ENCODE peak calls at places on chromosome 12, in ten cellular contexts. One of them, this sample, is unnamed.
A peak's percentile ranks its signal among the peaks of the same experiment; 100 is the strongest.

GRCh38 chr12:116863275-116863767 is 17.9 kb downstream of the HRK start:
- DNase-seq in AG09309: no peak
- DNase-seq in GM12865: no peak
- DNase-seq in lower lobe of right lung: no peak
- DNase-seq in heart left ventricle: no peak
- DNase-seq in H9: peak; percentile 88
- DNase-seq in lung: no peak
- DNase-seq in LNCaP clone FGC: no peak
- DNase-seq in cardiac fibroblast: peak; percentile 61
- DNase-seq in heart right ventricle: no peak
- DNase-seq in this sample: no peak

GRCh38 chr12:128388461-128388921 is 121.5 kb downstream of the TMEM132C start:
- DNase-seq in AG09309: no peak
- DNase-seq in GM12865: no peak
- DNase-seq in H9: no peak
- DNase-seq in cardiac fibroblast: no peak
- DNase-seq in heart left ventricle: peak; percentile 16
- DNase-seq in lower lobe of right lung: no peak
- DNase-seq in LNCaP clone FGC: no peak
- DNase-seq in lung: no peak
- DNase-seq in heart right ventricle: peak; percentile 36
- DNase-seq in this sample: no peak

GRCh38 chr12:81468206-81468605 is 290.9 kb downstream of the PPFIA2 start:
- DNase-seq in GM12865: no peak
- DNase-seq in heart right ventricle: no peak
- DNase-seq in lung: no peak
- DNase-seq in AG09309: peak; percentile 1
- DNase-seq in cardiac fibroblast: peak; percentile 51
- DNase-seq in heart left ventricle: no peak
- DNase-seq in LNCaP clone FGC: no peak
- DNase-seq in H9: no peak
- DNase-seq in lower lobe of right lung: no peak
- DNase-seq in this sample: no peak

GRCh38 chr12:122935318-122935717 is 30.9 kb downstream of the ABCB9 start:
- DNase-seq in lower lobe of right lung: no peak
- DNase-seq in heart right ventricle: no peak
- DNase-seq in cardiac fibroblast: no peak
- DNase-seq in LNCaP clone FGC: no peak
- DNase-seq in AG09309: no peak
- DNase-seq in lung: no peak
- DNase-seq in heart left ventricle: no peak
- DNase-seq in H9: no peak
- DNase-seq in GM12865: no peak
- DNase-seq in this sample: no peak

GRCh38 chr12:24404086-24404815 is 454.8 kb upstream of the SOX5 start:
- DNase-seq in GM12865: no peak
- DNase-seq in H9: no peak
- DNase-seq in lung: no peak
- DNase-seq in cardiac fibroblast: peak; percentile 22
- DNase-seq in heart right ventricle: no peak
- DNase-seq in LNCaP clone FGC: no peak
- DNase-seq in heart left ventricle: no peak
- DNase-seq in lower lobe of right lung: no peak
- DNase-seq in AG09309: no peak
- DNase-seq in this sample: no peak

GRCh38 chr12:31228811-31229792 is 96.8 kb downstream of the SINHCAF start:
- DNase-seq in H9: no peak
- DNase-seq in lower lobe of right lung: peak; percentile 41
- DNase-seq in cardiac fibroblast: no peak
- DNase-seq in GM12865: no peak
- DNase-seq in lung: no peak
- DNase-seq in heart right ventricle: peak; percentile 35
- DNase-seq in LNCaP clone FGC: no peak
- DNase-seq in AG09309: no peak
- DNase-seq in heart left ventricle: peak; percentile 42
- DNase-seq in this sample: no peak

GRCh38 chr12:103771466-103771865 is 69.6 kb downstream of the NT5DC3 start:
- DNase-seq in LNCaP clone FGC: no peak
- DNase-seq in cardiac fibroblast: peak; percentile 45
- DNase-seq in GM12865: peak; percentile 6
- DNase-seq in lower lobe of right lung: no peak
- DNase-seq in AG09309: no peak
- DNase-seq in heart left ventricle: no peak
- DNase-seq in H9: peak; percentile 81
- DNase-seq in lung: peak; percentile 36
- DNase-seq in heart right ventricle: peak; percentile 18
- DNase-seq in this sample: peak; percentile 18

GRCh38 chr12:7934153-7934552 is 1.8 kb downstream of the SLC2A3 start:
- DNase-seq in LNCaP clone FGC: no peak
- DNase-seq in AG09309: no peak
- DNase-seq in heart right ventricle: no peak
- DNase-seq in cardiac fibroblast: peak; percentile 21
- DNase-seq in lung: no peak
- DNase-seq in GM12865: peak; percentile 15
- DNase-seq in heart left ventricle: no peak
- DNase-seq in H9: no peak
- DNase-seq in lower lobe of right lung: no peak
- DNase-seq in this sample: no peak

GRCh38 chr12:64825143-64826011 is 930 bp downstream of the TBC1D30 start:
- DNase-seq in GM12865: peak; percentile 34
- DNase-seq in heart left ventricle: no peak
- DNase-seq in lower lobe of right lung: no peak
- DNase-seq in heart right ventricle: no peak
- DNase-seq in LNCaP clone FGC: no peak
- DNase-seq in lung: no peak
- DNase-seq in H9: peak; percentile 46
- DNase-seq in cardiac fibroblast: no peak
- DNase-seq in AG09309: no peak
- DNase-seq in this sample: peak; percentile 34

GRCh38 chr12:29562167-29562776 is 64.8 kb upstream of the OVCH1 start:
- DNase-seq in GM12865: no peak
- DNase-seq in AG09309: peak; percentile 63
- DNase-seq in heart left ventricle: peak; percentile 61
- DNase-seq in lung: no peak
- DNase-seq in heart right ventricle: peak; percentile 75
- DNase-seq in cardiac fibroblast: peak; percentile 87
- DNase-seq in lower lobe of right lung: no peak
- DNase-seq in H9: no peak
- DNase-seq in LNCaP clone FGC: no peak
- DNase-seq in this sample: no peak

GRCh38 chr12:30794591-30795409 is 40.0 kb upstream of the CAPRIN2 start:
- DNase-seq in LNCaP clone FGC: no peak
- DNase-seq in GM12865: no peak
- DNase-seq in heart left ventricle: peak; percentile 29
- DNase-seq in heart right ventricle: no peak
- DNase-seq in cardiac fibroblast: peak; percentile 97
- DNase-seq in lung: no peak
- DNase-seq in lower lobe of right lung: no peak
- DNase-seq in AG09309: peak; percentile 71
- DNase-seq in H9: peak; percentile 90
- DNase-seq in this sample: no peak

DNA sequence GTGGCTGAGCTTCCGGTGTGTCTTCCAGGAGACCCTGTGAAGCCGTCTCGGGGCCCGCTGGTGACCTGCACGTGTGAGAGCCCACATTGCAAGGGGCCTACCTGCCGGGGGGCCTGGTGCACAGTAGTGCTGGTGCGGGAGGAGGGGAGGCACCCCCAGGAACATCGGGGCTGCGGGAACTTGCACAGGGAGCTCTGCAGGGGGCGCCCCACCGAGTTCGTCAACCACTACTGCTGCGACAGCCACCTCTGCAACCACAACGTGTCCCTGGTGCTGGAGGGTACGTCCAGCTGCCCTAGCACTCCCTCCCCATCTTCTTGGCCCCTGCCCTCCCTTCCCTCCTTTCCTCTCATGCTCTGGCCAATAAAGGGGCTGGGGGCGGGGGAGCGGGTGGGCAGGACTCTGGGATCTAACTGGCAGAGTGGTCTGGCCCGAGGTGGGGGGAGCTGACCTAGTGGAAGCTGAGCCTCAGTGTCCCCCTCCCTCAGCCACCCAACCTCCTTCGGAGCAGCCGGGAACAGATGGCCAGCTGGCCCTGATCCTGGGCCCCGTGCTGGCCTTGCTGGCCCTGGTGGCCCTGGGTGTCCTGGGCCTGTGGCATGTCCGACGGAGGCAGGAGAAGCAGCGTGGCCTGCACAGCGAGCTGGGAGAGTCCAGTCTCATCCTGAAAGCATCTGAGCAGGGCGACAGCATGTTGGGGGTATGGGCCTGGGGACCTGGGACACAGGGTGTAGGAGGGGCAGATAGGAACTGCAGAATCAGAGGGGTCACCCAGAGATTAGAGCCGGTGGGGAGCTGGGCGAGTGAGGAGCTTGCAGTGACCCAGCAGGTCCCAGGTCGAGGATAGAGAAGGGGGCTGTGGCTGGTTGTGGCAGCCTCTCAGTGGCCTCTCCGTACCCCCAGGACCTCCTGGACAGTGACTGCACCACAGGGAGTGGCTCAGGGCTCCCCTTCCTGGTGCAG is 6.0 kb downstream of the ACVRL1 start:
- DNase-seq in heart right ventricle: no peak
- DNase-seq in lower lobe of right lung: no peak
- DNase-seq in AG09309: no peak
- DNase-seq in cardiac fibroblast: no peak
- DNase-seq in heart left ventricle: no peak
- DNase-seq in GM12865: no peak
- DNase-seq in H9: peak; percentile 74
- DNase-seq in LNCaP clone FGC: no peak
- DNase-seq in lung: no peak
- DNase-seq in this sample: no peak
- TF ChIP-seq CTCF in heart right ventricle: no peak
- TF ChIP-seq CTCF in lower lobe of right lung: peak; percentile 35
- TF ChIP-seq CTCF in AG09309: no peak
- TF ChIP-seq CTCF in cardiac fibroblast: no peak
- TF ChIP-seq CTCF in heart left ventricle: no peak
- TF ChIP-seq CTCF in GM12865: peak; percentile 7
- TF ChIP-seq CTCF in H9: peak; percentile 63
- TF ChIP-seq CTCF in LNCaP clone FGC: no peak
- TF ChIP-seq CTCF in lung: no peak
- TF ChIP-seq CTCF in this sample: no peak

GRCh38 chr12:88707800-88708199 is 127.5 kb upstream of the KITLG start:
- DNase-seq in LNCaP clone FGC: no peak
- DNase-seq in heart left ventricle: no peak
- DNase-seq in AG09309: no peak
- DNase-seq in GM12865: no peak
- DNase-seq in lung: no peak
- DNase-seq in lower lobe of right lung: no peak
- DNase-seq in H9: no peak
- DNase-seq in cardiac fibroblast: no peak
- DNase-seq in heart right ventricle: no peak
- DNase-seq in this sample: no peak

GRCh38 chr12:88703790-88704189 is 123.5 kb upstream of the KITLG start:
- DNase-seq in heart left ventricle: no peak
- DNase-seq in GM12865: no peak
- DNase-seq in lung: no peak
- DNase-seq in H9: no peak
- DNase-seq in LNCaP clone FGC: no peak
- DNase-seq in heart right ventricle: no peak
- DNase-seq in lower lobe of right lung: no peak
- DNase-seq in cardiac fibroblast: peak; percentile 60
- DNase-seq in AG09309: no peak
- DNase-seq in this sample: no peak

DNA sequence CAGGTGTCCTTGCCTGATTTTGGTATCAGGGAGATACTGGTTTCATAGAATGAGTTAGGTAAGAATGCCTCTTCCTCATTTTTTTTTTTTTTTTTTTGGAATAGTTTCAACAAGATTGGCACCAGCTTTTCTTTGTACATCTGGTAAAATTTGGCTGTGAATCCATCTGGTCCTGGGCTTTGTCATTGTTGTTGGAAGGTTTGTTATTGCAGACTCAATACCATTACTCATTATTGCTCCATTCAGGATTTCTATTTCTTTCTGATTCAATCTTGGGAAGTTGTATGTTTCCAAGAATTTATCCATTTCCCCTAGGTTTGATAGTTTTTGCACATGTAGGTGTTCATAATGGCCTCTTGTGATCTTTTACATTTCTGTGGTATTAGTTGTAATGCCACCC is 126.0 kb upstream of the KITLG start:
- DNase-seq in LNCaP clone FGC: no peak
- DNase-seq in heart right ventricle: no peak
- DNase-seq in lower lobe of right lung: no peak
- DNase-seq in AG09309: no peak
- DNase-seq in GM12865: no peak
- DNase-seq in cardiac fibroblast: peak; percentile 58
- DNase-seq in lung: no peak
- DNase-seq in heart left ventricle: no peak
- DNase-seq in H9: no peak
- DNase-seq in this sample: no peak
- TF ChIP-seq CTCF in LNCaP clone FGC: no peak
- TF ChIP-seq CTCF in heart right ventricle: no peak
- TF ChIP-seq CTCF in lower lobe of right lung: no peak
- TF ChIP-seq CTCF in AG09309: no peak
- TF ChIP-seq CTCF in GM12865: no peak
- TF ChIP-seq CTCF in cardiac fibroblast: no peak
- TF ChIP-seq CTCF in lung: no peak
- TF ChIP-seq CTCF in heart left ventricle: no peak
- TF ChIP-seq CTCF in H9: no peak
- TF ChIP-seq CTCF in this sample: no peak

GRCh38 chr12:6354539-6355393 is 12.9 kb upstream of the TNFRSF1A start:
- DNase-seq in GM12865: no peak
- DNase-seq in heart left ventricle: no peak
- DNase-seq in cardiac fibroblast: no peak
- DNase-seq in heart right ventricle: no peak
- DNase-seq in lung: no peak
- DNase-seq in AG09309: no peak
- DNase-seq in LNCaP clone FGC: no peak
- DNase-seq in lower lobe of right lung: no peak
- DNase-seq in H9: peak; percentile 46
- DNase-seq in this sample: no peak
- TF ChIP-seq CTCF in GM12865: no peak
- TF ChIP-seq CTCF in heart left ventricle: no peak
- TF ChIP-seq CTCF in cardiac fibroblast: no peak
- TF ChIP-seq CTCF in heart right ventricle: no peak
- TF ChIP-seq CTCF in lung: no peak
- TF ChIP-seq CTCF in AG09309: no peak
- TF ChIP-seq CTCF in LNCaP clone FGC: no peak
- TF ChIP-seq CTCF in lower lobe of right lung: no peak
- TF ChIP-seq CTCF in H9: peak; percentile 25
- TF ChIP-seq CTCF in this sample: no peak

DNA sequence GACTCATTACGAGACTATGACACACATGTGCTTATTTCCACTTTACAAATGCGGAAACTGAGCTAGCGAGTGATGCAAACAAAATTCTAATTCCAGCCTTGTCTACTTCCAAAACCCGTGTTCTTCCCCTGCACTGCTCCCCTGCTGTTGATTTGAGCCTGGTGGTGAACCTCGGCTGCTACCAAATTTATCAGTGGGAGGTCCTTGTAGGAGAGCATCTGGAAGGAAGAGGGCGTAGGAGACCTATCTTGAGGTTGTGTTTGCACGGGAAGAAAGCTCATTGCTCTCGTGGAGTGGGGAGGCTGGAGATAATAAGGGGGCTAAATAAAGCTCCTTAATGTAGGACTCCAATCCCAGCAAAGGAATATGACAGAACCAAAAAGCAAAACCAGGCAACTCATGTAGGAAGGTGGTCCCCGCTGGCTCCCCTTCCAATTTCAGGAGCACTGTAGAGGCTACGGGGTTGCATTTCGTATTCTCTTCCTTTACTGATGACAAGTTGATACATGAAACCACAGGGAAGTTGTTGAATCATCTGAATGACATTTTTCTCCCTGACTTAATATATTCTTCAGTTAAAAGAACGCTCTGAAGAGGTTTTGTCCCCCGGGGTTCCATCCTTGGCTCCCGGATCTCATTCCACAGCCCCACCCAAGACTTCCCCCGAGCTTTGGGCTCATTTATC is 52.6 kb downstream of the FZD10 start:
- DNase-seq in heart right ventricle: no peak
- DNase-seq in lower lobe of right lung: no peak
- DNase-seq in GM12865: no peak
- DNase-seq in H9: no peak
- DNase-seq in heart left ventricle: no peak
- DNase-seq in AG09309: no peak
- DNase-seq in lung: no peak
- DNase-seq in LNCaP clone FGC: no peak
- DNase-seq in cardiac fibroblast: no peak
- DNase-seq in this sample: no peak
- TF ChIP-seq CTCF in heart right ventricle: no peak
- TF ChIP-seq CTCF in lower lobe of right lung: no peak
- TF ChIP-seq CTCF in GM12865: no peak
- TF ChIP-seq CTCF in H9: peak; percentile 36
- TF ChIP-seq CTCF in heart left ventricle: no peak
- TF ChIP-seq CTCF in AG09309: no peak
- TF ChIP-seq CTCF in lung: no peak
- TF ChIP-seq CTCF in LNCaP clone FGC: no peak
- TF ChIP-seq CTCF in cardiac fibroblast: no peak
- TF ChIP-seq CTCF in this sample: no peak